ENCODE peak calls at places on chromosomes 4 and X, in nine cellular contexts. S, H, Y, M, V, C, T, U and I are unnamed samples.

GRCh38 chr4:119016636-119017035 is 119.0 kb upstream of the MYOZ2 start:
- DNase-seq in S (no peak), H (no peak), Y (no peak), M (no peak), V (no peak), C (no peak), T (peak; percentile 36), U (no peak), I (no peak)

GRCh38 chrX:24055043-24055356 is 244 bp downstream of the EIF2S3 start:
- DNase-seq in S (no peak), H (no peak), Y (no peak), M (no peak), V (no peak), C (no peak), T (no peak), U (no peak), I (no peak)

GRCh38 chr4:8502836-8503585 is 62.4 kb downstream of the TRMT44 start:
- DNase-seq in S (no peak), H (no peak), Y (no peak), M (no peak), V (peak; percentile 14), C (peak; percentile 92), T (no peak), U (no peak), I (no peak)

GRCh38 chrX:119690921-119691716 is 1.8 kb downstream of the SEPTIN6 start:
- DNase-seq in S (peak; percentile 75), H (no peak), Y (no peak), M (no peak), V (no peak), C (no peak), T (peak; percentile 69), U (no peak), I (no peak)

GRCh38 chr4:112253382-112254000 is 21.9 kb downstream of the AP1AR start:
- DNase-seq in S (no peak), H (no peak), Y (no peak), M (no peak), V (no peak), C (no peak), T (no peak), U (no peak), I (no peak)

GRCh38 chr4:183443609-183444148 is 757 bp upstream of the CDKN2AIP start:
- DNase-seq in S (no peak), H (no peak), Y (peak; percentile 82), M (peak; percentile 63), V (no peak), C (no peak), T (no peak), U (no peak), I (peak; percentile 63)

GRCh38 chrX:101287402-101287801 is 3.7 kb downstream of the TAF7L start:
- DNase-seq in S (peak; percentile 11), H (no peak), Y (no peak), M (no peak), V (no peak), C (no peak), T (peak; percentile 69), U (no peak), I (peak; percentile 2)

GRCh38 chr4:81913427-81913878 is 441.7 kb upstream of the RASGEF1B start:
- DNase-seq in S (peak; percentile 75), H (no peak), Y (peak; percentile 54), M (peak; percentile 6), V (peak; percentile 10), C (no peak), T (peak; percentile 16), U (peak; percentile 37), I (peak; percentile 6)

GRCh38 chrX:132270699-132271098 is 51.5 kb upstream of the RAP2C start:
- DNase-seq in S (no peak), H (peak; percentile 75), Y (no peak), M (no peak), V (no peak), C (no peak), T (peak; percentile 96), U (no peak), I (no peak)

GRCh38 chr4:31573554-31573953 is 853.4 kb downstream of the PCDH7 start:
- DNase-seq in S (no peak), H (no peak), Y (no peak), M (no peak), V (no peak), C (no peak), T (no peak), U (no peak), I (no peak)

GRCh38 chrX:53239474-53239873 is 14.5 kb upstream of the KDM5C start:
- DNase-seq in S (peak; percentile 63), H (no peak), Y (peak; percentile 61), M (no peak), V (no peak), C (no peak), T (peak; percentile 4), U (no peak), I (no peak)

GRCh38 chr4:184156169-184156568 is 61.5 kb downstream of the ENPP6 start:
- DNase-seq in S (no peak), H (no peak), Y (no peak), M (no peak), V (no peak), C (no peak), T (no peak), U (no peak), I (no peak)

DNA sequence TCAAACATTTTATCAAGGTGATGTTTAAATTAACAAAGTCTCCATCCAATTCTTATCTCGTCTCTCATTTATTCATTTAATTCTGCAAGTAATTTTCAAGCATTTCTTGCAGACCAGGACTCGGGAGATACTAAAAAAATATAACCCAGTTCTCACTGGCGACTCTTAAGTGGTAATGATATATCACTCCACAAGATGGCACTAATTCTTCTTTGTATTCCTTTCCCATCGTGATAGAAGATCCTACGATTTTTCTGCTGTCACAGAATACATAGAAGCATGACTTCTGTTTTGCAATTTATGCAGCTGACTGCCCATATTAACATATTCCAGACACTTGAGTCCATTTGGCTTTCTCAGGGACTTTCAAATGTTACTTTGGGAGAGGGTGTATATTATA is 64.0 kb upstream of the FGF13 start:
- DNase-seq in S (no peak), H (no peak), Y (no peak), M (no peak), V (no peak), C (no peak), T (peak; percentile 34), U (no peak), I (no peak)
- TF ChIP-seq CTCF in S (peak; percentile 19), H (peak; percentile 29), Y (no peak), M (peak; percentile 51), V (peak; percentile 30), C (no peak), T (peak; percentile 19), U (peak; percentile 22), I (peak; percentile 40)

GRCh38 chrX:114584434-114584943 is 603 bp downstream of the HTR2C start:
- DNase-seq in S (peak; percentile 19), H (no peak), Y (no peak), M (no peak), V (no peak), C (no peak), T (no peak), U (no peak), I (no peak)
- H3K4me3 ChIP-seq in S (peak overlapping the region; percentile 31), H (peak overlapping the region; percentile 30), Y (no peak overlapping the region), M (no peak overlapping the region), V (no peak overlapping the region), C (no peak overlapping the region), T (no peak overlapping the region), U (no peak overlapping the region), I (no peak overlapping the region)

GRCh38 chr4:76989391-76990061 is 40.0 kb downstream of the SEPTIN11 start:
- DNase-seq in S (no peak), H (no peak), Y (no peak), M (no peak), V (no peak), C (no peak), T (no peak), U (no peak), I (peak; percentile 57)

GRCh38 chr4:76987153-76987562 is 37.6 kb downstream of the SEPTIN11 start:
- DNase-seq in S (no peak), H (peak; percentile 51), Y (no peak), M (no peak), V (peak; percentile 16), C (peak; percentile 47), T (peak; percentile 99), U (no peak), I (no peak)

GRCh38 chr4:76993787-76994641 is 44.5 kb downstream of the SEPTIN11 start:
- DNase-seq in S (no peak), H (no peak), Y (no peak), M (no peak), V (no peak), C (no peak), T (no peak), U (no peak), I (no peak)

GRCh38 chr4:76987685-76988084 is 38.1 kb downstream of the SEPTIN11 start:
- DNase-seq in S (no peak), H (no peak), Y (no peak), M (no peak), V (no peak), C (no peak), T (no peak), U (no peak), I (no peak)

DNA sequence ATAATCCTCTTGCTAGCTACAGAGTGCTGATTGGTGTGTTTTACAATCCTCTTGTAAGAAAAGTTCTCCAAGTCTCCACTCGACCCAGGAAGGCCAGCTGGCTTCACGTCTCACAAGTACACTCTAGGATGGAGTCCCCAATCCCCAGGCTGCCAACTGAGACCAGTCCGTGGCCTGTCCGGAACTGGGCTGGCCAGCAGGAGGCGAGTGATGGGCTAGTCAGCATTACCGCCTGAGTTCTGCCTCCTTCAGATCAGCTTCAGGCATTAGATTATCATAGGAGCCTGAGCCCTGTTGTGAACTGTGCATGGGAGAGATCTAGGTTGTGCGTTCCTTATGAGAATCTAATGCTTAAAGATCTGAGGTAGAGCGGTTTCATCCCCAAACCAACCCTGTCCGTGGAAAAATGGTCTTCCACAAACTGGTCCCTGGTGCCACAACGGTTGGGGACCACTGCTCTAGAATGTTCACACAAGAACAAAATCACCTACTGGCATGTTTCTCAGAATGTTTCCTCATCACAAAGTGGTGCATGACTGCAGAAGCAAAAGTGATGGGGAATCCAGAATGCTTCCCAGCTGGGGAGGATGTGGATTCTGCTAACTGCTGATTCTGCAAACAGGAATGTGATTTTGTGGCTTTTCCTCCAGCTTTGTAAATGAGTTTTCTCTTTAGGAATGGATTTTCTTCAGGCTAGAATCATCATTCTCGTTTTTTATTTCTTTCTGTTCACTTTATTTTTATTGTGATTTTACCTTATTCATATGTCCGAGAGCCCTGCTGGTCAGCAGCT is 40.9 kb downstream of the SEPTIN11 start:
- DNase-seq in S (no peak), H (no peak), Y (no peak), M (no peak), V (no peak), C (no peak), T (peak; percentile 93), U (no peak), I (no peak)
- TF ChIP-seq CTCF in S (no peak), H (no peak), Y (peak; percentile 10), M (no peak), V (no peak), C (no peak), T (no peak), U (no peak), I (no peak)

DNA sequence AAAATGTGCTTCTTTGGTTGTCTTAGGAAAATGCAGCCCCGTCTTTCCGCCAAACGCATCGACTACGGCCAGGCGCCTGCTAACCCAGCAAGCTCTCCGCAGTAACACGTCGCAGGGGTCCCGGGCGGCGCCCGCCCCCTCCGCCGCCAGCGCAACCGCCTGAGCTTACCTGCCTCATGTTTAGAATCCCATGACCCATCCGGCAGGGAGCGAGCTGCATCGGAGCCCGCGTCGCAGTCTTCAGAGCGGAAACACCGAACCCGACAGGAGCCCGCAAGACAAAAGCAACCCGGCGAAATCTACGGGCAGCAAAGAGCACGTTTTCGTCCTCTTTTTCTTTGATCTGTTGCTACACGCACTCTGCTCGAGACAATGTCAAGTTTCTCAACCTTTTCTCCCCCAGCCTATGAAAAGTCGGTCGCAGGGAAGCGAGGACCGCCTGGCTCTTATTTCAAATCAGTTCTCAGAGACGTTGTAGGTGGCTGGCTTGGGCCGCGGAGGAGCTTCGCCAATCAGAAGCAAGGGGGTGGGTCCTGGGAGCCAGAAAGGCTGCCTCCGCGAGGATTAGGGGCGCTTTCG is at the start of gene MID1:
- DNase-seq in S (peak; percentile 69), H (peak; percentile 73), Y (peak; percentile 78), M (peak; percentile 63), V (peak; percentile 44), C (peak; percentile 78), T (peak; percentile 75), U (peak; percentile 71), I (no peak)
- H3K4me3 ChIP-seq in S (peak within 1 kb of the TSS; percentile 81), H (peak within 1 kb of the TSS; percentile 64), Y (peak within 1 kb of the TSS; percentile 52), M (peak within 1 kb of the TSS; percentile 27), V (peak within 1 kb of the TSS; percentile 24), C (peak within 1 kb of the TSS; percentile 52), T (peak within 1 kb of the TSS; percentile 68), U (peak within 1 kb of the TSS; percentile 41), I (peak within 1 kb of the TSS; percentile 48)